ENCODE peak calls at places on chromosome 6, in ten cellular contexts. C, Y, Q, O, K, W, L, A, D and P are unnamed samples.

GRCh38 chr6:126148853-126149252 is 162.5 kb downstream of the TRMT11 start:
- DNase-seq in D (no peak), A (no peak), Y (no peak), W (no peak), L (no peak), Q (no peak), C (no peak), O (no peak), K (no peak), P (no peak)

GRCh38 chr6:157891544-157892362 is 68.7 kb downstream of the SNX9 start:
- DNase-seq in Q (no peak), K (no peak), D (no peak), W (no peak), O (no peak), L (no peak), A (no peak), Y (no peak), C (no peak), P (no peak)

GRCh38 chr6:11410539-11411307 is 126.8 kb upstream of the TMEM170B start:
- DNase-seq in L (no peak), K (no peak), O (no peak), C (no peak), D (no peak), A (no peak), Y (no peak), Q (peak; percentile 23), W (no peak), P (no peak)

GRCh38 chr6:13733178-13733851 is 21.7 kb upstream of the RANBP9 start:
- DNase-seq in Y (no peak), C (peak; percentile 6), A (no peak), D (no peak), O (no peak), Q (no peak), W (peak; percentile 95), K (no peak), L (peak; percentile 82), P (peak; percentile 53)

GRCh38 chr6:8743146-8743745 is 307.9 kb upstream of the SLC35B3 start:
- DNase-seq in K (no peak), A (no peak), L (peak; percentile 13), W (peak; percentile 72), C (peak; percentile 1), Q (no peak), Y (no peak), D (peak; percentile 64), O (peak; percentile 13), P (no peak)

GRCh38 chr6:44442235-44442634 is 54.7 kb downstream of the CDC5L start:
- DNase-seq in O (no peak), L (no peak), D (no peak), A (no peak), K (no peak), Q (no peak), W (no peak), C (no peak), Y (no peak), P (no peak)

GRCh38 chr6:159233365-159234101 is 64.3 kb downstream of the FNDC1 start:
- DNase-seq in W (no peak), C (no peak), L (no peak), O (no peak), A (no peak), Q (no peak), D (no peak), K (no peak), Y (no peak), P (no peak)

GRCh38 chr6:25155221-25155620 is 124.0 kb upstream of the CARMIL1 start:
- DNase-seq in O (no peak), D (peak; percentile 57), K (no peak), Y (no peak), C (no peak), L (no peak), W (no peak), A (no peak), Q (no peak), P (no peak)

GRCh38 chr6:40956871-40957270 is 82.2 kb downstream of the UNC5CL start:
- DNase-seq in W (no peak), O (no peak), D (no peak), L (peak; percentile 34), K (no peak), A (no peak), C (no peak), Q (no peak), Y (no peak), P (no peak)

GRCh38 chr6:79798841-79799240 is 148.5 kb downstream of the ELOVL4 start:
- DNase-seq in Q (no peak), A (no peak), W (no peak), K (no peak), Y (no peak), C (no peak), D (no peak), O (no peak), L (no peak), P (no peak)

GRCh38 chr6:143074670-143075318 is 14.1 kb downstream of the AIG1 start:
- DNase-seq in W (no peak), Y (no peak), O (no peak), D (no peak), K (no peak), Q (no peak), A (no peak), C (no peak), L (no peak), P (no peak)

GRCh38 chr6:28841290-28841689 is 82.5 kb downstream of the TRIM27 start:
- DNase-seq in D (peak; percentile 25), Y (no peak), A (peak; percentile 54), O (no peak), Q (no peak), C (no peak), K (no peak), L (no peak), W (no peak), P (no peak)

GRCh38 chr6:12356983-12357972 is 67.1 kb downstream of the EDN1 start:
- DNase-seq in Q (peak; percentile 19), O (no peak), A (no peak), D (peak; percentile 81), K (peak; percentile 23), Y (no peak), L (no peak), C (no peak), W (no peak), P (no peak)

GRCh38 chr6:30111266-30111856 is 1.5 kb downstream of the TRIM31 start:
- DNase-seq in A (no peak), Q (no peak), D (no peak), K (no peak), O (no peak), L (no peak), C (no peak), W (no peak), Y (no peak), P (no peak)

GRCh38 chr6:100163035-100163434 is 169.0 kb upstream of the MCHR2 start:
- DNase-seq in K (no peak), Q (no peak), W (no peak), C (no peak), Y (no peak), D (no peak), L (no peak), A (peak; percentile 9), O (no peak), P (no peak)

GRCh38 chr6:167849846-167850459 is 23.2 kb downstream of the AFDN start:
- DNase-seq in W (no peak), K (no peak), Q (no peak), C (peak; percentile 57), L (peak; percentile 61), O (peak; percentile 83), A (no peak), Y (no peak), D (peak; percentile 42), P (no peak)

GRCh38 chr6:132643547-132643946 is 15.4 kb downstream of the TAAR1 start:
- DNase-seq in A (no peak), L (no peak), Q (no peak), Y (no peak), K (no peak), D (no peak), O (no peak), W (no peak), C (no peak), P (no peak)

GRCh38 chr6:134698228-134698627 is 251.7 kb downstream of the ALDH8A1 start:
- DNase-seq in W (no peak), K (no peak), A (no peak), Y (no peak), C (no peak), D (no peak), Q (no peak), O (no peak), L (no peak), P (no peak)

GRCh38 chr6:4008324-4009047 is 70.5 kb downstream of the FAM217A start:
- DNase-seq in C (peak; percentile 16), A (peak; percentile 83), W (peak; percentile 81), L (peak; percentile 86), Q (peak; percentile 42), O (no peak), Y (no peak), K (peak; percentile 18), D (peak; percentile 74), P (peak; percentile 10)

GRCh38 chr6:101392561-101393230 is 812 bp upstream of the GRIK2 start:
- DNase-seq in L (peak; percentile 35), Q (no peak), O (no peak), D (no peak), A (peak; percentile 26), K (no peak), C (no peak), W (no peak), Y (no peak), P (no peak)

GRCh38 chr6:21208114-21208795 is 385.3 kb upstream of the SOX4 start:
- DNase-seq in W (no peak), Y (no peak), L (no peak), D (no peak), O (no peak), C (no peak), K (no peak), A (no peak), Q (no peak), P (no peak)

GRCh38 chr6:134511984-134512383 is 194.1 kb upstream of the SGK1 start:
- DNase-seq in Y (no peak), K (no peak), Q (no peak), A (no peak), L (no peak), O (no peak), D (no peak), C (no peak), W (no peak), P (no peak)